ENCODE peak calls at places on chromosomes 1 and 21, in nine cellular contexts. B is foreskin fibroblast, Z is glutamatergic neuron, K is glomerular endothelial cell, H is T-helper 2 cell, S is dorsolateral prefrontal cortex, Y is amygdala, C is fibroblast of pulmonary artery, A is heart left ventricle. N is an unnamed sample.

GRCh38 chr1:172002725-172003345 is 161.5 kb downstream of the DNM3 start:
- DNase-seq in A (no peak), S (no peak), K (peak), C (peak), H (no peak), Z (no peak), B (peak), Y (no peak), N (peak)

GRCh38 chr1:235022341-235023196 is 106.1 kb downstream of the TOMM20 start:
- DNase-seq in B (no peak), H (no peak), Y (no peak), Z (no peak), C (peak), S (no peak), A (no peak), K (no peak), N (no peak)

GRCh38 chr21:34526236-34526617 is 14.2 kb upstream of the KCNE1 start:
- DNase-seq in H (no peak), Y (no peak), A (no peak), S (no peak), B (peak), Z (no peak), C (peak), K (no peak), N (no peak)

GRCh38 chr1:219945795-219946194 is 17.4 kb upstream of the SLC30A10 start:
- DNase-seq in S (no peak), H (no peak), K (no peak), A (no peak), Y (no peak), Z (no peak), C (no peak), B (no peak), N (no peak)

GRCh38 chr1:16236091-16236494 is 890 bp downstream of the CPLANE2 start:
- DNase-seq in H (no peak), Y (no peak), K (no peak), A (no peak), Z (no peak), B (peak), S (no peak), C (no peak), N (peak)

GRCh38 chr1:221439734-221440436 is 302.0 kb downstream of the DUSP10 start:
- DNase-seq in S (no peak), A (no peak), Z (no peak), Y (no peak), K (peak), B (peak), H (no peak), C (peak), N (peak)

GRCh38 chr1:1292442-1292779 is 12.2 kb downstream of the SCNN1D start:
- DNase-seq in Y (no peak), H (no peak), C (no peak), Z (peak), A (no peak), S (no peak), B (no peak), K (no peak), N (no peak)

GRCh38 chr1:9784508-9785133 is 39.1 kb downstream of the CLSTN1 start:
- DNase-seq in A (peak), H (no peak), K (peak), C (peak), Z (peak), Y (no peak), S (no peak), B (peak), N (peak)

GRCh38 chr1:100597784-100598183 is 59.8 kb downstream of the GPR88 start:
- DNase-seq in Y (no peak), Z (no peak), K (no peak), C (peak), B (no peak), H (no peak), A (no peak), S (no peak), N (no peak)

GRCh38 chr21:15895142-15896106 is 165.6 kb downstream of the USP25 start:
- DNase-seq in B (peak), C (peak), Y (no peak), A (no peak), S (no peak), K (no peak), H (no peak), Z (no peak), N (no peak)

N was measured in activated effector memory CD4-positive, alpha-beta T cell treated with anti-CD3 and anti-CD28 coated beads, Interleukin-2, amount 50 U/mL, for 16 hours.